ENCODE peak calls at places on chromosome 13, in five cellular contexts. M is stimulated activated naive CD8-positive, alpha-beta T cell treated with anti-CD3 and anti-CD28 coated beads, Interleukin-15, amount 100 ng/mL, for 72 hours; U is GM18507; R is thyroid gland; X is MCF 10A. F is an unnamed sample.

GRCh38 chr13:72221276-72221962 is 354.4 kb upstream of the DACH1 start:
- DNase-seq in R (peak; percentile 35), M (no peak), X (peak; percentile 75), U (no peak), F (no peak)

GRCh38 chr13:59745395-59745788 is 418.3 kb downstream of the DIAPH3 start:
- DNase-seq in M (no peak), U (no peak), X (peak; percentile 5), R (no peak), F (no peak)

GRCh38 chr13:46211116-46211515 is 612 bp upstream of the LRRC63 start:
- DNase-seq in U (no peak), R (no peak), M (peak; percentile 30), X (peak; percentile 17), F (peak; percentile 10)

GRCh38 chr13:79457948-79458347 is 23.0 kb upstream of the NDFIP2 start:
- DNase-seq in X (peak; percentile 59), M (no peak), U (no peak), R (no peak), F (no peak)

GRCh38 chr13:113768018-113768905 is 9.2 kb downstream of the TMEM255B start:
- DNase-seq in U (no peak), X (no peak), M (no peak), R (no peak), F (no peak)

GRCh38 chr13:31067416-31068118 is 94.1 kb downstream of the HSPH1 start:
- DNase-seq in U (no peak), R (no peak), X (peak; percentile 84), M (no peak), F (no peak)

GRCh38 chr13:111874981-111875380 is 192.0 kb upstream of the SOX1 start:
- DNase-seq in X (no peak), U (no peak), R (no peak), M (no peak), F (no peak)

GRCh38 chr13:42495751-42496150 is 78.2 kb upstream of the TNFSF11 start:
- DNase-seq in X (no peak), M (no peak), U (no peak), R (no peak), F (no peak)

GRCh38 chr13:99658266-99658991 is 157.2 kb downstream of the TM9SF2 start:
- DNase-seq in X (no peak), M (peak; percentile 64), R (peak; percentile 52), U (no peak), F (peak; percentile 35)

GRCh38 chr13:99065250-99066015 is 87.6 kb upstream of the DOCK9 start:
- DNase-seq in M (no peak), U (no peak), X (peak; percentile 61), R (no peak), F (no peak)

GRCh38 chr13:75303295-75303694 is 178.7 kb downstream of the TBC1D4 start:
- DNase-seq in M (no peak), X (no peak), R (no peak), U (no peak), F (no peak)

GRCh38 chr13:94999871-95000270 is 287.5 kb upstream of the SOX21 start:
- DNase-seq in R (no peak), X (peak; percentile 59), U (no peak), M (no peak), F (no peak)

GRCh38 chr13:105925496-105925895 is 610.0 kb downstream of the EFNB2 start:
- DNase-seq in X (peak; percentile 80), R (no peak), M (no peak), U (no peak), F (no peak)

GRCh38 chr13:26019881-26020535 is 31.8 kb downstream of the SHISA2 start:
- DNase-seq in U (no peak), M (no peak), X (peak; percentile 43), R (no peak), F (no peak)

GRCh38 chr13:113997845-113998751 is 24.2 kb upstream of the C13orf46 start:
- DNase-seq in X (peak; percentile 60), R (peak; percentile 85), U (no peak), M (no peak), F (no peak)

GRCh38 chr13:95002968-95003813 is 290.8 kb upstream of the SOX21 start:
- DNase-seq in M (no peak), U (no peak), R (no peak), X (no peak), F (peak; percentile 59)

GRCh38 chr13:40589285-40590109 is 76.9 kb downstream of the FOXO1 start:
- DNase-seq in U (peak; percentile 64), X (peak; percentile 77), R (no peak), M (no peak), F (no peak)

GRCh38 chr13:112702983-112703379 is 13.1 kb downstream of the ATP11A start:
- DNase-seq in R (no peak), U (no peak), M (no peak), X (no peak), F (no peak)

GRCh38 chr13:86563308-86563707 is 764.1 kb upstream of the SLITRK6 start:
- DNase-seq in M (no peak), U (no peak), X (peak; percentile 65), R (no peak), F (no peak)

GRCh38 chr13:50318887-50319286 is 303.6 kb downstream of the KCNRG start:
- DNase-seq in U (no peak), X (no peak), R (no peak), M (no peak), F (no peak)

GRCh38 chr13:110379905-110380341 is 72.8 kb downstream of the COL4A2 start:
- DNase-seq in U (no peak), R (no peak), M (no peak), X (no peak), F (no peak)

GRCh38 chr13:61277088-61277487 is 138.6 kb downstream of the PCDH20 start:
- DNase-seq in U (no peak), X (no peak), M (no peak), R (no peak), F (no peak)

GRCh38 chr13:60756306-60756705 is 359.3 kb downstream of the TDRD3 start:
- DNase-seq in M (no peak), U (no peak), R (no peak), X (peak; percentile 13), F (no peak)

GRCh38 chr13:113616281-113616906 is 31.8 kb downstream of the TFDP1 start:
- DNase-seq in M (no peak), U (no peak), X (no peak), R (peak; percentile 12), F (no peak)

GRCh38 chr13:64553411-64554129 is 2676.6 kb downstream of the PCDH9 start:
- DNase-seq in X (peak; percentile 6), U (no peak), M (no peak), R (no peak), F (no peak)

GRCh38 chr13:111247552-111247951 is 72.9 kb upstream of the TEX29 start:
- DNase-seq in M (no peak), R (no peak), U (no peak), X (no peak), F (no peak)

GRCh38 chr13:28347456-28348371 is 147.2 kb downstream of the FLT1 start:
- DNase-seq in U (no peak), X (no peak), R (no peak), M (no peak), F (no peak)

GRCh38 chr13:24066405-24067292 is 93.9 kb upstream of the SPATA13 start:
- DNase-seq in U (no peak), M (no peak), R (no peak), X (no peak), F (no peak)

GRCh38 chr13:31913459-31913858 is 118.1 kb upstream of the FRY start:
- DNase-seq in X (peak; percentile 20), M (no peak), U (no peak), R (no peak), F (no peak)

GRCh38 chr13:110233682-110234280 is 73.2 kb downstream of the COL4A1 start:
- DNase-seq in U (no peak), R (no peak), M (no peak), X (no peak), F (no peak)

GRCh38 chr13:67119481-67119883 is 110.7 kb downstream of the PCDH9 start:
- DNase-seq in U (no peak), R (no peak), X (peak; percentile 85), M (no peak), F (no peak)

GRCh38 chr13:91778123-91778522 is 379.7 kb downstream of the GPC5 start:
- DNase-seq in R (no peak), M (no peak), U (no peak), X (no peak), F (no peak)

GRCh38 chr13:92407858-92408257 is 818.7 kb upstream of the GPC6 start:
- DNase-seq in R (no peak), M (no peak), U (no peak), X (no peak), F (no peak)

GRCh38 chr13:94813920-94814500 is 101.7 kb upstream of the SOX21 start:
- DNase-seq in U (no peak), X (no peak), R (no peak), M (no peak), F (no peak)

GRCh38 chr13:51625555-51626345 is 41.5 kb downstream of the WDFY2 start:
- DNase-seq in U (no peak), M (no peak), R (peak; percentile 73), X (peak; percentile 83), F (no peak)

GRCh38 chr13:36530050-36530789 is 97.9 kb downstream of the CCNA1 start:
- DNase-seq in M (no peak), X (peak; percentile 66), U (no peak), R (peak; percentile 91), F (no peak)

F was measured in NCI-H1105 treated with DMSO at 0.1 percent for 48 hours.